ENCODE peak calls at places on chromosomes 2 and 18, in four cellular contexts. F, N, K and J are unnamed samples.

GRCh38 chr2:199230091-199230490 is 227.6 kb downstream of the SATB2 start:
- DNase-seq in F (no peak), N (no peak), K (no peak), J (no peak)

GRCh38 chr2:178279142-178279541 is 84.8 kb downstream of the OSBPL6 start:
- DNase-seq in F (peak), N (peak), K (no peak), J (peak)

GRCh38 chr2:12050381-12050780 is 303.9 kb downstream of the LPIN1 start:
- DNase-seq in F (peak), N (peak), K (no peak), J (no peak)

GRCh38 chr2:37464064-37464463 is 119.6 kb downstream of the QPCT start:
- DNase-seq in F (no peak), N (no peak), K (peak), J (no peak)

GRCh38 chr2:192570786-192571185 is 376.1 kb upstream of the TMEFF2 start:
- DNase-seq in F (no peak), N (no peak), K (no peak), J (no peak)

GRCh38 chr2:222844323-222844722 is 16.5 kb upstream of the ACSL3 start:
- DNase-seq in F (peak), N (peak), K (no peak), J (no peak)

GRCh38 chr18:74310411-74310810 is 5.2 kb upstream of the C18orf63 start:
- DNase-seq in F (peak), N (peak), K (no peak), J (peak)

GRCh38 chr2:108620656-108621055 is 86.4 kb downstream of the LIMS1 start:
- DNase-seq in F (no peak), N (no peak), K (no peak), J (no peak)

GRCh38 chr2:128322651-128323491 is 4.2 kb upstream of the HS6ST1 start:
- DNase-seq in F (no peak), N (no peak), K (no peak), J (no peak)

GRCh38 chr18:46289931-46290330 is 185.7 kb downstream of the HAUS1 start:
- DNase-seq in F (no peak), N (no peak), K (no peak), J (no peak)

GRCh38 chr18:55795101-55795669 is 207.2 kb upstream of the TCF4 start:
- DNase-seq in F (no peak), N (no peak), K (no peak), J (no peak)

GRCh38 chr2:21270083-21270491 is 146.3 kb downstream of the TDRD15 start:
- DNase-seq in F (no peak), N (no peak), K (no peak), J (no peak)

GRCh38 chr18:34311468-34311867 is 86.8 kb upstream of the NOL4 start:
- DNase-seq in F (no peak), N (no peak), K (no peak), J (no peak)

GRCh38 chr2:45173513-45173912 is 164.3 kb upstream of the SIX2 start:
- DNase-seq in F (peak), N (peak), K (peak), J (no peak)

GRCh38 chr2:196404276-196404675 is 232.9 kb upstream of the STK17B start:
- DNase-seq in F (no peak), N (no peak), K (no peak), J (no peak)

GRCh38 chr2:69544951-69545350 is 98.6 kb downstream of the AAK1 start:
- DNase-seq in F (no peak), N (no peak), K (no peak), J (peak)

GRCh38 chr18:13465476-13465875 is 246.9 kb downstream of the LDLRAD4 start:
- DNase-seq in F (no peak), N (no peak), K (no peak), J (no peak)

GRCh38 chr2:50480507-50480906 is 551.4 kb downstream of the NRXN1 start:
- DNase-seq in F (no peak), N (no peak), K (no peak), J (no peak)

GRCh38 chr2:74559912-74560311 is 5.4 kb downstream of the DOK1 start:
- DNase-seq in F (no peak), N (no peak), K (no peak), J (no peak)

GRCh38 chr2:96386470-96386869 is 50.9 kb downstream of the NCAPH start:
- DNase-seq in F (peak), N (no peak), K (no peak), J (no peak)

GRCh38 chr2:180644709-180645108 is 335.7 kb upstream of the UBE2E3 start:
- DNase-seq in F (peak), N (no peak), K (peak), J (no peak)

GRCh38 chr2:46796843-46797625 is 118.6 kb downstream of the MCFD2 start:
- DNase-seq in F (no peak), N (no peak), K (no peak), J (no peak)

GRCh38 chr18:46750626-46751025 is 6.2 kb downstream of the ST8SIA5 start:
- DNase-seq in F (no peak), N (no peak), K (no peak), J (no peak)

GRCh38 chr2:195879153-195879552 is 189.5 kb downstream of the DNAH7 start:
- DNase-seq in F (no peak), N (no peak), K (no peak), J (no peak)

GRCh38 chr2:122194546-122194945 is 439.1 kb downstream of the TSN start:
- DNase-seq in F (no peak), N (no peak), K (no peak), J (no peak)

GRCh38 chr2:239024226-239024625 is 176.3 kb downstream of the TWIST2 start:
- DNase-seq in F (no peak), N (no peak), K (no peak), J (no peak)

GRCh38 chr18:22250026-22250425 is 80.6 kb downstream of the GATA6 start:
- DNase-seq in F (no peak), N (no peak), K (no peak), J (no peak)

GRCh38 chr2:85838181-85838580 is 50.6 kb downstream of the ST3GAL5 start:
- DNase-seq in F (no peak), N (no peak), K (no peak), J (no peak)

GRCh38 chr2:207546822-207547221 is 17.1 kb downstream of the CREB1 start:
- DNase-seq in F (no peak), N (no peak), K (no peak), J (no peak)

GRCh38 chr2:241629762-241630435 is 7.1 kb downstream of the THAP4 start:
- DNase-seq in F (peak), N (no peak), K (no peak), J (no peak)